ENCODE peak calls at places on chromosomes 3 and 15, in four cellular contexts. Y is endodermal cell, Q is keratinocyte, R is lower lobe of right lung. U is an unnamed sample.
A peak's percentile ranks its signal among the peaks of the same experiment; 100 is the strongest.

GRCh38 chr3:142595581-142595950 is 627 bp upstream of the PLS1 start:
- DNase-seq in Y (no peak), Q (peak; percentile 62), R (no peak), U (no peak)

GRCh38 chr3:15795563-15796308 is 2.0 kb downstream of the ANKRD28 start:
- DNase-seq in Y (no peak), Q (no peak), R (no peak), U (no peak)

GRCh38 chr3:23601020-23601822 is 204.5 kb upstream of the UBE2E1 start:
- DNase-seq in Y (no peak), Q (no peak), R (no peak), U (no peak)

GRCh38 chr3:188202358-188203138 is 48.6 kb downstream of the LPP start:
- DNase-seq in Y (peak; percentile 87), Q (no peak), R (no peak), U (no peak)

GRCh38 chr3:127794972-127795371 is 27.3 kb downstream of the MGLL start:
- DNase-seq in Y (no peak), Q (no peak), R (no peak), U (no peak)

GRCh38 chr3:107116251-107116650 is 261.0 kb upstream of the CCDC54 start:
- DNase-seq in Y (no peak), Q (no peak), R (no peak), U (no peak)

GRCh38 chr15:89104172-89104564 is 15.9 kb downstream of the ABHD2 start:
- DNase-seq in Y (no peak), Q (no peak), R (no peak), U (peak; percentile 34)

GRCh38 chr3:13871791-13872190 is 8.1 kb downstream of the WNT7A start:
- DNase-seq in Y (no peak), Q (no peak), R (no peak), U (no peak)

GRCh38 chr15:68499620-68500312 is 67.8 kb upstream of the ITGA11 start:
- DNase-seq in Y (no peak), Q (no peak), R (no peak), U (no peak)

GRCh38 chr15:85718271-85718971 is 76.3 kb downstream of the KLHL25 start:
- DNase-seq in Y (no peak), Q (no peak), R (no peak), U (no peak)

GRCh38 chr15:73709241-73709640 is 25.1 kb downstream of the CD276 start:
- DNase-seq in Y (no peak), Q (no peak), R (no peak), U (peak; percentile 16)

GRCh38 chr15:37900286-37901221 is 33.9 kb upstream of the TMCO5A start:
- DNase-seq in Y (no peak), Q (no peak), R (no peak), U (no peak)

GRCh38 chr3:179016979-179017670 is 54.5 kb downstream of the ZMAT3 start:
- DNase-seq in Y (no peak), Q (no peak), R (no peak), U (no peak)

GRCh38 chr15:55277116-55277564 is 12.5 kb downstream of the RAB27A start:
- DNase-seq in Y (no peak), Q (no peak), R (no peak), U (no peak)

GRCh38 chr3:34037263-34037662 is 238.8 kb downstream of the PDCD6IP start:
- DNase-seq in Y (no peak), Q (no peak), R (no peak), U (no peak)

GRCh38 chr3:175851541-175851940 is 992.4 kb downstream of the NAALADL2 start:
- DNase-seq in Y (no peak), Q (no peak), R (no peak), U (no peak)

GRCh38 chr3:115922681-115923347 is 299.5 kb downstream of the GAP43 start:
- DNase-seq in Y (peak; percentile 84), Q (no peak), R (no peak), U (no peak)

GRCh38 chr15:71629761-71630499 is 180.4 kb upstream of the NR2E3 start:
- DNase-seq in Y (no peak), Q (no peak), R (no peak), U (no peak)

GRCh38 chr3:114447545-114447944 is 153.7 kb downstream of the TIGIT start:
- DNase-seq in Y (no peak), Q (no peak), R (no peak), U (no peak)

GRCh38 chr15:34818531-34818930 is 23.2 kb upstream of the ACTC1 start:
- DNase-seq in Y (no peak), Q (no peak), R (no peak), U (no peak)

GRCh38 chr3:14767245-14767593 is 51.5 kb upstream of the FGD5 start:
- DNase-seq in Y (no peak), Q (no peak), R (no peak), U (no peak)

GRCh38 chr3:171393032-171393744 is 67.0 kb downstream of the TNIK start:
- DNase-seq in Y (no peak), Q (no peak), R (no peak), U (no peak)

GRCh38 chr15:95734422-95735316 is 595.8 kb upstream of the NR2F2 start:
- DNase-seq in Y (no peak), Q (no peak), R (no peak), U (no peak)

GRCh38 chr3:192063570-192063969 is 602.6 kb downstream of the PYDC2 start:
- DNase-seq in Y (peak; percentile 84), Q (no peak), R (no peak), U (peak; percentile 66)

GRCh38 chr3:122982202-122983185 is 45.1 kb downstream of the SEMA5B start:
- DNase-seq in Y (peak; percentile 78), Q (no peak), R (no peak), U (no peak)

GRCh38 chr15:52002351-52002750 is 16.7 kb upstream of the MAPK6 start:
- DNase-seq in Y (no peak), Q (no peak), R (no peak), U (no peak)

GRCh38 chr15:55241895-55242294 is 45.2 kb upstream of the RSL24D1 start:
- DNase-seq in Y (no peak), Q (no peak), R (no peak), U (no peak)

GRCh38 chr3:50226888-50227389 is 9.1 kb upstream of the GNAI2 start:
- DNase-seq in Y (no peak), Q (no peak), R (no peak), U (no peak)

GRCh38 chr15:60871731-60872130 is 357.4 kb downstream of the RORA start:
- DNase-seq in Y (no peak), Q (no peak), R (no peak), U (no peak)

GRCh38 chr3:64441861-64442260 is 216.6 kb upstream of the PRICKLE2 start:
- DNase-seq in Y (no peak), Q (no peak), R (no peak), U (no peak)

GRCh38 chr15:41790756-41791546 is 16.7 kb downstream of the MAPKBP1 start:
- DNase-seq in Y (no peak), Q (no peak), R (no peak), U (peak; percentile 30)

GRCh38 chr3:2838533-2839157 is 271.5 kb downstream of the IL5RA start:
- DNase-seq in Y (no peak), Q (no peak), R (no peak), U (no peak)

GRCh38 chr15:59180946-59181345 is 25.7 kb upstream of the LDHAL6B start:
- DNase-seq in Y (no peak), Q (no peak), R (no peak), U (no peak)

GRCh38 chr3:124584245-124584551 is 146.1 kb upstream of the UMPS start:
- DNase-seq in Y (no peak), Q (no peak), R (no peak), U (no peak)

GRCh38 chr15:63061971-63062370 is 19.4 kb downstream of the TPM1 start:
- DNase-seq in Y (no peak), Q (no peak), R (no peak), U (no peak)
- H3K36me3 ChIP-seq in Y (peaks cover 100% of the 10 kb centered on the region), Q (peaks cover 51% of the 10 kb centered on the region), R (peaks cover 98% of the 10 kb centered on the region), U (peaks cover 78% of the 10 kb centered on the region)

GRCh38 chr3:42588625-42589024 is 2.0 kb upstream of the SS18L2 start:
- DNase-seq in Y (no peak), Q (no peak), R (no peak), U (no peak)

GRCh38 chr3:42593635-42594034 is 3.0 kb downstream of the SS18L2 start:
- DNase-seq in Y (no peak), Q (no peak), R (no peak), U (no peak)

GRCh38 chr3:42590989-42591756 is 513 bp downstream of the SS18L2 start:
- DNase-seq in Y (peak; percentile 61), Q (no peak), R (no peak), U (no peak)

GRCh38 chr3:42591811-42592210 is 1.2 kb downstream of the SS18L2 start:
- DNase-seq in Y (no peak), Q (no peak), R (no peak), U (no peak)

DNA sequence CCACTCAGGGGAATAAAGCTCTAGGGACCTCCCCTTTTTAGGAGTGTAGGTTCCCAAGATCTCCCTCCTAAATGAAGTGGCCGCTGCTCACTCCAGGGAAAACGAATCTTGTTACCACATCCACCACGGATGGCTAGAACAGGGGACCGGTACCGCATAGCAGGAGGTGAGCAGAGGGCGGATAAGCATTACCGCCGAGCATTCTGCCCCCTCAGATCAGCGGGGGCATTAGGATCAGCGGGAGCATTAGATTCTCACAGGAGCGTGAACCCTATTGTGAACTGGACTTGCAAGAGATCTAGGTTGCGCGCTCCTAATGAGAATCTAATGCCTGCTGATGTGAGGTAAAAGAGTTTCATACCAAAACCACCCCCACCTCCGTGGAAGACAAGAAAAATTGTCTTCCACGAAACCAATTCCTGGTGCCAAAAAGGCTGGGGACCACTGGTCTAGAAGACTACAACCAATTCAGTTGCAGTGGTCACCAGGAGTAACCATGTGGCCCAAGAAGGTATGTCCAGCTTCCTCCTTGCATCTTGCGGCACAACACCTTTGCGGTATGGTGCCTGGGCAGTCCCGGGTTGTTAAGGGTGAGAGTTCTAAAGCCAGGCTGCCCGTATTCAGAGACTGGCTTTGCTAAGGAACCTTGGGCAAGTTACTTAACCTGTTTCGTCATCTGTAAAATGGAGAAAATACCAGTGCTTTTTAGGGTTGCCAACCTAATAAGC is 1.1 kb upstream of the SS18L2 start:
- DNase-seq in Y (peak; percentile 48), Q (no peak), R (no peak), U (no peak)
- H3K4me3 ChIP-seq in Y (peak overlapping the region; percentile 88), Q (no peak overlapping the region), R (peak overlapping the region; percentile 80), U (no peak overlapping the region)

DNA sequence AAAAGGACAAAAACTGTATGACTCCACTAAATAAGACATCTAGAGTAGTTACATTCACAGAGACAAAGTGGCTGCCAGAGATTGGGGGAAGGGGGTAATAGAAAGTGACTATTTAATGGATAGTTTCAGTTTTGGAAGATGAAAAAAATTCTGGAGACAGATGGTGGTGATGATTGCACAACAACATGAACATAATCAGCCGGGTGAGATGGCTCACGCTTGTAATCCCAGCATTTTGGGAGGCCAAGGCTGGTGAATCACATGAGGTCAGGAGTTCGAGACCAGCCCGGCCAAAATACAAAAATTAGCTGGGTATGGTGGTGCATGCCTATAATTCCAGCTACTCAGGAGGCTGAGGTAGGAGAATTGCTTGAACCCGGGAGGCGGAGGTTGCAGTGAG is 40.5 kb downstream of the DPP8 start:
- DNase-seq in Y (no peak), Q (no peak), R (no peak), U (no peak)
- H3K36me3 ChIP-seq in Y (peaks cover 83% of the 10 kb centered on the region), Q (peaks cover 7% of the 10 kb centered on the region), R (peaks cover 100% of the 10 kb centered on the region), U (no peaks in the 10 kb centered on the region)

DNA sequence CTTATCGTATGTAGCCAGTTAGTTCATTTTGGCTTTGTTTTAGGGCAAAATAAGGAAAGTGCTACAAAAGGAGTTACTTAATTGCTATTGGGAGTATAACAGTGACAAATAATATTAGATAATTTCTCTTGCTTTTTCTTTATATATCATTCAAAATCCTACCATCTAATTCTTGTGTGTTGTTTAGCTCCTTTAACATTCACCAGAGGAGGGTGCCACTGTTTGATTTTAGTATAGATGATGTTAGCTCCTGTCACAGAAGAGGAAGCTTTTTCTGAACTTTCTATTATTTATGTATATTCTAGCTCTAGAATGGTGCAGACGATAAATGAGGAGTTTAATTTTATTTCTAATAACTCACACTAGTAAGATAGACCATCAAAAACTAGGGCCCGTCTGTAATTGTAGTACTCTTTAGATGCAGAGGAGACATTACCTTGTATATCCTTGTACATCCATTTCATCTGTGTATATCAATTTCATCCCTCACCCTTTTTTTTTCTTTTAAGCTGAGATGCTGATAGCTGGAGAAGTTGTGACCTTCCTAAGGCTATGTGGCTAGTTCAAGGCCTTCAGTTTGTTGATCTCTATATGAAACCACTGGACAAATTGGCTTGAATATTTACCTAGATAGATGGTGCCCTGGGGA is 3.0 kb downstream of the PPM1L start:
- DNase-seq in Y (no peak), Q (no peak), R (no peak), U (no peak)
- H3K4me3 ChIP-seq in Y (no peak overlapping the region), Q (no peak overlapping the region), R (no peak overlapping the region), U (no peak overlapping the region)